ENCODE peak calls at places on chromosomes 1 and 21, in eight cellular contexts. W is C1 segment of cervical spinal cord; J is NCI-H1436; I is iris pigment epithelial cell; Q is activated naive CD8-positive, alpha-beta T cell treated with anti-CD3 and anti-CD28 coated beads for 36 hours; E is memory B cell; S is HFF-Myc; B is SJSA1. K is an unnamed sample.

GRCh38 chr1:167631987-167632680 is 2.1 kb downstream of the RCSD1 start:
- DNase-seq in W (peak; percentile 25), J (no peak), I (no peak), Q (peak; percentile 44), E (no peak), S (no peak), B (no peak), K (no peak)

GRCh38 chr1:234891427-234891826 is 237.2 kb downstream of the TOMM20 start:
- DNase-seq in W (no peak), J (no peak), I (no peak), Q (no peak), E (no peak), S (no peak), B (no peak), K (no peak)

GRCh38 chr1:36722871-36723270 is 240.2 kb upstream of the CSF3R start:
- DNase-seq in W (no peak), J (no peak), I (no peak), Q (no peak), E (no peak), S (no peak), B (no peak), K (no peak)

GRCh38 chr1:225567789-225568188 is 85.1 kb downstream of the ENAH start:
- DNase-seq in W (no peak), J (no peak), I (peak; percentile 41), Q (no peak), E (no peak), S (no peak), B (no peak), K (no peak)

GRCh38 chr1:46248122-46248920 is 758 bp downstream of the RAD54L start:
- DNase-seq in W (no peak), J (peak; percentile 58), I (no peak), Q (peak; percentile 50), E (no peak), S (no peak), B (peak; percentile 56), K (peak; percentile 48)

GRCh38 chr1:183087001-183087400 is 63.8 kb downstream of the LAMC1 start:
- DNase-seq in W (no peak), J (no peak), I (no peak), Q (no peak), E (no peak), S (no peak), B (no peak), K (peak; percentile 83)

GRCh38 chr1:245657371-245657770 is 502.6 kb downstream of the KIF26B start:
- DNase-seq in W (no peak), J (no peak), I (no peak), Q (no peak), E (no peak), S (no peak), B (no peak), K (no peak)

GRCh38 chr1:54686155-54686554 is 29.5 kb upstream of the TTC4 start:
- DNase-seq in W (no peak), J (no peak), I (no peak), Q (no peak), E (no peak), S (no peak), B (no peak), K (no peak)

GRCh38 chr1:6365047-6365446 is 28.5 kb downstream of the ACOT7 start:
- DNase-seq in W (no peak), J (no peak), I (no peak), Q (peak; percentile 49), E (no peak), S (no peak), B (no peak), K (peak; percentile 37)

GRCh38 chr21:23809573-23809972 is 1797.7 kb downstream of the MRPL39 start:
- DNase-seq in W (no peak), J (no peak), I (no peak), Q (no peak), E (no peak), S (no peak), B (no peak), K (no peak)

GRCh38 chr1:234111458-234112142 is 207.1 kb downstream of the SLC35F3 start:
- DNase-seq in W (peak; percentile 6), J (peak; percentile 18), I (peak; percentile 17), Q (no peak), E (no peak), S (no peak), B (no peak), K (peak; percentile 53)

GRCh38 chr21:39386194-39386593 is 37.3 kb upstream of the HMGN1 start:
- DNase-seq in W (peak; percentile 57), J (no peak), I (no peak), Q (peak; percentile 23), E (no peak), S (no peak), B (no peak), K (peak; percentile 18)

GRCh38 chr1:85394130-85394529 is 70.8 kb downstream of the DDAH1 start:
- DNase-seq in W (no peak), J (no peak), I (peak; percentile 39), Q (no peak), E (no peak), S (no peak), B (no peak), K (no peak)

GRCh38 chr1:44077421-44077820 is 41.2 kb upstream of the KLF17 start:
- DNase-seq in W (no peak), J (no peak), I (peak; percentile 21), Q (no peak), E (no peak), S (no peak), B (no peak), K (peak; percentile 11)

GRCh38 chr1:175893192-175893591 is 149.8 kb upstream of the TNR start:
- DNase-seq in W (no peak), J (no peak), I (peak; percentile 39), Q (no peak), E (no peak), S (no peak), B (no peak), K (no peak)

GRCh38 chr1:60970081-60970509 is 112.3 kb upstream of the NFIA start:
- DNase-seq in W (peak; percentile 20), J (peak; percentile 29), I (peak; percentile 38), Q (no peak), E (no peak), S (no peak), B (no peak), K (peak; percentile 54)

GRCh38 chr1:226809785-226810571 is 60.4 kb upstream of the PSEN2 start:
- DNase-seq in W (peak; percentile 72), J (no peak), I (peak; percentile 14), Q (no peak), E (no peak), S (no peak), B (no peak), K (no peak)

GRCh38 chr1:101136739-101137138 is 100.1 kb upstream of the S1PR1 start:
- DNase-seq in W (no peak), J (no peak), I (peak; percentile 50), Q (peak; percentile 14), E (no peak), S (no peak), B (peak; percentile 37), K (no peak)

GRCh38 chr1:74596770-74597169 is 76.8 kb downstream of the ERICH3 start:
- DNase-seq in W (no peak), J (no peak), I (no peak), Q (no peak), E (no peak), S (no peak), B (no peak), K (no peak)

GRCh38 chr1:29642519-29642918 is 406.2 kb downstream of the PTPRU start:
- DNase-seq in W (no peak), J (no peak), I (no peak), Q (no peak), E (no peak), S (no peak), B (no peak), K (no peak)

GRCh38 chr1:218573871-218574270 is 228.7 kb downstream of the TGFB2 start:
- DNase-seq in W (no peak), J (no peak), I (no peak), Q (no peak), E (no peak), S (no peak), B (no peak), K (no peak)

GRCh38 chr1:25743164-25744139 is 56.5 kb upstream of the SELENON start:
- DNase-seq in W (peak; percentile 78), J (peak; percentile 52), I (peak; percentile 75), Q (no peak), E (no peak), S (no peak), B (no peak), K (no peak)

GRCh38 chr1:227437495-227438008 is 119.3 kb upstream of the CDC42BPA start:
- DNase-seq in W (no peak), J (peak; percentile 67), I (peak; percentile 67), Q (no peak), E (no peak), S (no peak), B (peak; percentile 68), K (peak; percentile 59)

GRCh38 chr1:24321712-24322635 is 2.8 kb downstream of the GRHL3 start:
- DNase-seq in W (peak; percentile 70), J (no peak), I (peak; percentile 91), Q (peak; percentile 83), E (peak; percentile 49), S (peak; percentile 63), B (peak; percentile 92), K (peak; percentile 97)

GRCh38 chr1:206555473-206555935 is 48.2 kb downstream of the RASSF5 start:
- DNase-seq in W (peak; percentile 39), J (no peak), I (no peak), Q (peak; percentile 62), E (no peak), S (no peak), B (no peak), K (no peak)

GRCh38 chr1:47188901-47189785 is 693 bp downstream of the PDZK1IP1 start:
- DNase-seq in W (no peak), J (no peak), I (no peak), Q (no peak), E (no peak), S (no peak), B (no peak), K (no peak)

GRCh38 chr21:32741336-32741735 is 13.5 kb upstream of the SYNJ1 start:
- DNase-seq in W (no peak), J (no peak), I (no peak), Q (no peak), E (no peak), S (no peak), B (no peak), K (peak; percentile 65)

GRCh38 chr1:54137532-54138061 is 15.2 kb downstream of the CDCP2 start:
- DNase-seq in W (no peak), J (no peak), I (peak; percentile 63), Q (no peak), E (no peak), S (no peak), B (peak; percentile 48), K (no peak)

GRCh38 chr1:99648107-99648506 is 2.2 kb downstream of the PALMD start:
- DNase-seq in W (no peak), J (no peak), I (no peak), Q (no peak), E (no peak), S (no peak), B (no peak), K (peak; percentile 78)

GRCh38 chr1:94922756-94923465 is 4.0 kb downstream of the CNN3 start:
- DNase-seq in W (no peak), J (no peak), I (peak; percentile 59), Q (no peak), E (no peak), S (no peak), B (no peak), K (no peak)

K was measured in epithelial cell of esophagus.